ENCODE peak calls at places on chromosomes 3 and 15, in five cellular contexts. I, X, V, G and N are unnamed samples.

GRCh38 chr3:129485681-129486056 is 42.8 kb upstream of the RHO start:
- DNase-seq in G (peak), X (no peak), V (peak), I (peak), N (no peak)

GRCh38 chr3:22012471-22012870 is 261.5 kb upstream of the ZNF385D start:
- DNase-seq in G (peak), V (no peak), I (no peak), X (no peak), N (no peak)

GRCh38 chr15:96274698-96275097 is 55.8 kb upstream of the NR2F2 start:
- DNase-seq in G (peak), I (no peak), X (no peak), V (no peak), N (no peak)

GRCh38 chr3:8561365-8561764 is 59.7 kb downstream of the LMCD1 start:
- DNase-seq in V (no peak), X (no peak), I (peak), G (no peak), N (no peak)

GRCh38 chr3:152309031-152309430 is 40.3 kb downstream of the MBNL1 start:
- DNase-seq in I (no peak), G (no peak), V (no peak), X (no peak), N (no peak)

GRCh38 chr15:98397411-98397810 is 250.9 kb upstream of the IGF1R start:
- DNase-seq in G (no peak), I (no peak), X (no peak), V (no peak), N (no peak)

GRCh38 chr3:44913868-44914468 is 39.6 kb downstream of the TGM4 start:
- DNase-seq in V (peak), G (peak), X (peak), I (peak), N (peak)

GRCh38 chr3:120275553-120276092 is 9.4 kb downstream of the GPR156 start:
- DNase-seq in I (no peak), V (no peak), G (no peak), X (no peak), N (no peak)

GRCh38 chr3:169575381-169575780 is 88.1 kb downstream of the MECOM start:
- DNase-seq in X (no peak), G (peak), I (no peak), V (peak), N (no peak)

GRCh38 chr3:109035082-109035481 is 81.4 kb upstream of the GUCA1C start:
- DNase-seq in I (no peak), V (no peak), G (no peak), X (no peak), N (no peak)

GRCh38 chr15:31396881-31397560 is 70.4 kb downstream of the KLF13 start:
- DNase-seq in X (no peak), G (peak), I (peak), V (peak), N (peak)

GRCh38 chr3:8589880-8590556 is 54.6 kb downstream of the SSUH2 start:
- DNase-seq in X (no peak), G (peak), I (no peak), V (no peak), N (no peak)

GRCh38 chr3:12325594-12326295 is 36.9 kb downstream of the PPARG start:
- DNase-seq in V (no peak), I (no peak), X (no peak), G (no peak), N (no peak)

GRCh38 chr15:48384616-48385015 is 53.4 kb downstream of the DUT start:
- DNase-seq in G (no peak), I (no peak), X (no peak), V (no peak), N (no peak)

GRCh38 chr3:102791641-102792589 is 357.1 kb downstream of the ZPLD1 start:
- DNase-seq in X (no peak), G (peak), V (no peak), I (no peak), N (no peak)

GRCh38 chr3:171753665-171754408 is 56.4 kb downstream of the PLD1 start:
- DNase-seq in X (no peak), V (no peak), I (no peak), G (peak), N (no peak)

GRCh38 chr3:134365766-134366065 is 8.5 kb downstream of the AMOTL2 start:
- DNase-seq in G (no peak), X (no peak), I (no peak), V (no peak), N (no peak)

GRCh38 chr3:174346571-174346970 is 512.6 kb upstream of the NAALADL2 start:
- DNase-seq in X (no peak), I (no peak), V (peak), G (no peak), N (no peak)

GRCh38 chr3:184759666-184760200 is 47.9 kb upstream of the MAGEF1 start:
- DNase-seq in G (no peak), X (no peak), I (no peak), V (no peak), N (no peak)

GRCh38 chr15:61668444-61668843 is 391.8 kb downstream of the VPS13C start:
- DNase-seq in X (no peak), G (no peak), I (no peak), V (no peak), N (no peak)

GRCh38 chr15:84944311-84944710 is 37.3 kb upstream of the PDE8A start:
- DNase-seq in I (no peak), V (no peak), G (no peak), X (no peak), N (no peak)

GRCh38 chr3:45332493-45332892 is 55.9 kb upstream of the LARS2 start:
- DNase-seq in G (no peak), V (no peak), I (no peak), X (no peak), N (no peak)

GRCh38 chr3:88189361-88189810 is 39.6 kb downstream of the C3orf38 start:
- DNase-seq in I (no peak), X (no peak), V (no peak), G (no peak), N (no peak)

GRCh38 chr3:69999191-70000027 is at the start of gene SAMMSON:
- DNase-seq in X (no peak), G (no peak), V (no peak), I (no peak), N (no peak)

GRCh38 chr3:144564011-144564410 is 592.4 kb downstream of the DIPK2A start:
- DNase-seq in X (no peak), I (no peak), V (no peak), G (no peak), N (no peak)